ENCODE peak calls at places on chromosomes 12 and 14, in seven cellular contexts. C is transverse colon; P is lung; R is HCT116; Y is tibial artery; A is IMR-90; I is CD8-positive, alpha-beta memory T cell. N is an unnamed sample.

GRCh38 chr12:68915055-68915454 is 17.9 kb downstream of the CPM start:
- DNase-seq in C (no peak), P (no peak), R (no peak), Y (no peak), A (peak; percentile 87), I (no peak), N (no peak)

GRCh38 chr12:102961488-102961801 is 4.0 kb downstream of the ASCL1 start:
- DNase-seq in C (no peak), P (no peak), R (no peak), Y (no peak), A (no peak), I (no peak), N (no peak)

GRCh38 chr12:64780531-64781373 is 21.5 kb upstream of the GNS start:
- DNase-seq in C (peak; percentile 70), P (peak; percentile 74), R (no peak), Y (no peak), A (no peak), I (no peak), N (peak; percentile 71)

GRCh38 chr12:105419606-105420005 is 89.1 kb downstream of the C12orf75 start:
- DNase-seq in C (no peak), P (no peak), R (no peak), Y (no peak), A (no peak), I (no peak), N (no peak)

GRCh38 chr14:101929946-101930345 is 34.4 kb upstream of the DYNC1H1 start:
- DNase-seq in C (no peak), P (no peak), R (no peak), Y (no peak), A (no peak), I (no peak), N (no peak)

GRCh38 chr14:96203635-96204034 is 1.0 kb upstream of the BDKRB2 start:
- DNase-seq in C (no peak), P (no peak), R (no peak), Y (no peak), A (peak; percentile 60), I (no peak), N (peak; percentile 57)

GRCh38 chr12:130521375-130522124 is 183.9 kb downstream of the PIWIL1 start:
- DNase-seq in C (no peak), P (no peak), R (no peak), Y (no peak), A (no peak), I (no peak), N (no peak)

GRCh38 chr14:89921896-89922548 is 32.5 kb downstream of the EFCAB11 start:
- DNase-seq in C (no peak), P (no peak), R (no peak), Y (no peak), A (peak; percentile 87), I (no peak), N (no peak)

GRCh38 chr14:30656190-30656632 is 34.1 kb downstream of the SCFD1 start:
- DNase-seq in C (peak; percentile 25), P (no peak), R (peak; percentile 15), Y (no peak), A (peak; percentile 26), I (peak; percentile 32), N (peak; percentile 38)

GRCh38 chr14:55914771-55915170 is 203.4 kb upstream of the PELI2 start:
- DNase-seq in C (no peak), P (no peak), R (no peak), Y (no peak), A (peak; percentile 4), I (no peak), N (no peak)

GRCh38 chr12:14811486-14811885 is 2.5 kb downstream of the SMCO3 start:
- DNase-seq in C (no peak), P (no peak), R (no peak), Y (no peak), A (no peak), I (no peak), N (no peak)

GRCh38 chr12:38159092-38159551 is 157.5 kb upstream of the ALG10B start:
- DNase-seq in C (no peak), P (no peak), R (no peak), Y (no peak), A (no peak), I (no peak), N (no peak)

GRCh38 chr12:46497739-46498138 is 125.2 kb upstream of the SLC38A2 start:
- DNase-seq in C (no peak), P (no peak), R (no peak), Y (no peak), A (no peak), I (no peak), N (no peak)

GRCh38 chr12:12405882-12406281 is 49.0 kb downstream of the BORCS5 start:
- DNase-seq in C (peak; percentile 77), P (peak; percentile 69), R (no peak), Y (no peak), A (no peak), I (no peak), N (peak; percentile 90)

GRCh38 chr14:93619176-93619793 is 169.0 kb downstream of the PRIMA1 start:
- DNase-seq in C (peak; percentile 9), P (no peak), R (peak; percentile 48), Y (no peak), A (peak; percentile 50), I (no peak), N (peak; percentile 26)

GRCh38 chr12:63419119-63419518 is 249.2 kb downstream of the DPY19L2 start:
- DNase-seq in C (peak; percentile 12), P (no peak), R (peak; percentile 81), Y (no peak), A (no peak), I (no peak), N (peak; percentile 54)

GRCh38 chr12:88339966-88340365 is 197.9 kb downstream of the TMTC3 start:
- DNase-seq in C (no peak), P (no peak), R (no peak), Y (no peak), A (peak; percentile 28), I (no peak), N (no peak)

GRCh38 chr14:20560961-20561360 is at the start of gene RNASE9:
- DNase-seq in C (no peak), P (no peak), R (no peak), Y (no peak), A (no peak), I (no peak), N (no peak)

GRCh38 chr14:23432946-23433345 is 2.5 kb downstream of the MYH7 start:
- DNase-seq in C (no peak), P (no peak), R (no peak), Y (peak; percentile 2), A (no peak), I (no peak), N (no peak)

GRCh38 chr14:54480830-54481562 is 7.8 kb downstream of the GMFB start:
- DNase-seq in C (no peak), P (no peak), R (no peak), Y (no peak), A (no peak), I (no peak), N (no peak)

GRCh38 chr12:94266390-94266789 is 118.0 kb downstream of the PLXNC1 start:
- DNase-seq in C (no peak), P (no peak), R (no peak), Y (no peak), A (no peak), I (no peak), N (no peak)
- H3K27ac ChIP-seq in C (no peak overlapping the region), P (no peak overlapping the region), R (no peak overlapping the region), Y (peak overlapping the region; percentile 6), A (peak overlapping the region; percentile 81), I (no peak overlapping the region), N (no peak overlapping the region)

GRCh38 chr12:73112035-73112816 is 840.1 kb downstream of the TRHDE start:
- DNase-seq in C (no peak), P (no peak), R (no peak), Y (no peak), A (no peak), I (no peak), N (no peak)
- H3K36me3 ChIP-seq in C (no peaks in the 10 kb centered on the region), P (no peaks in the 10 kb centered on the region), R (no peaks in the 10 kb centered on the region), Y (no peaks in the 10 kb centered on the region), A (no peaks in the 10 kb centered on the region), I (no peaks in the 10 kb centered on the region), N (no peaks in the 10 kb centered on the region)

GRCh38 chr14:103095210-103095778 is 769 bp downstream of the EXOC3L4 start:
- DNase-seq in C (peak; percentile 54), P (no peak), R (no peak), Y (no peak), A (no peak), I (no peak), N (peak; percentile 78)

GRCh38 chr14:103093856-103094405 is 594 bp upstream of the EXOC3L4 start:
- DNase-seq in C (no peak), P (no peak), R (no peak), Y (no peak), A (no peak), I (no peak), N (no peak)

GRCh38 chr14:103096387-103096786 is 1.9 kb downstream of the EXOC3L4 start:
- DNase-seq in C (no peak), P (no peak), R (no peak), Y (no peak), A (no peak), I (no peak), N (no peak)

GRCh38 chr14:103091883-103092222 is 2.7 kb upstream of the EXOC3L4 start:
- DNase-seq in C (no peak), P (no peak), R (no peak), Y (no peak), A (no peak), I (no peak), N (no peak)

GRCh38 chr14:103094406-103095209 is at the start of gene EXOC3L4:
- DNase-seq in C (peak; percentile 69), P (no peak), R (no peak), Y (no peak), A (peak; percentile 10), I (no peak), N (peak; percentile 95)
- H3K27ac ChIP-seq in C (peak within 1 kb of the TSS; percentile 84), P (no peak within 1 kb of the TSS), R (no peak within 1 kb of the TSS), Y (no peak within 1 kb of the TSS), A (no peak within 1 kb of the TSS), I (no peak within 1 kb of the TSS), N (peak within 1 kb of the TSS; percentile 89)

GRCh38 chr12:101361455-101361854 is 46.1 kb downstream of the ARL1 start:
- DNase-seq in C (no peak), P (no peak), R (no peak), Y (no peak), A (no peak), I (no peak), N (no peak)
- H3K36me3 ChIP-seq in C (no peaks in the 10 kb centered on the region), P (peaks cover 34% of the 10 kb centered on the region), R (peaks cover 16% of the 10 kb centered on the region), Y (peaks cover 97% of the 10 kb centered on the region), A (peaks cover 9% of the 10 kb centered on the region), I (peaks cover 7% of the 10 kb centered on the region), N (peaks cover 19% of the 10 kb centered on the region)

DNA sequence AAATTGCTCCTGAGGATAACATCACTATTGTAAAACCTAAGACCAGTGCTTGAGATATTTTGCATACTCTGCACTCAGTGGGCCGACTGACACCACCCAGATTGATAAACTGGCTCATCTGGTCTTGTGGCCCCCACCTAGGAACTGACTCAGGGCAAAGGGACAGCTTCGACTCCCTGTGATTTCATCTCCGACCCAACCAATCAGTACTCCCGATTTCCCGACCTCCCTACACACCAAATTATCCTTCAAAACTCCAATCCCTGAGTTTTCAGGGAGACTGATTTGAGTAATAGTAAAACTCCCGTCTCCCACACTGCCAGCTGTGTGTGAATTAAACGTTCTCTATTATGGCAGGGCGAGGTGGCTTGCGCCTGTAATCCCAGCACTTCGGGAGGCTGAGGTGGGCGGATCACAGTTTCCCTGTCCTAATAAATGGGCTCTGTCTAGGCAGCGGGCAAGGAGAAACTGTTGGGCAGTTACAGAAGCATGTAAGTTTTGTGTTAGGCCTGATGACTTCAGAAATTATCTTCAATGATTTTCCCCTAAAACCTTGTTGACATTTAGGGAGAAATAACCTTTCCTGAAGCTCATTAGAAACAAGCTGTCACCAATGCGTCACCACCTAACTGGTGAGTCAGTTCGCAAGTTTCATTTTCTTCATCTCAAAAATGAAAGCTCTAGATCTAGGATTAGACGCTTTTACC is 5.3 kb upstream of the UBC start:
- DNase-seq in C (no peak), P (no peak), R (no peak), Y (no peak), A (peak; percentile 38), I (peak; percentile 53), N (peak; percentile 85)
- H3K27ac ChIP-seq in C (peak overlapping the region; percentile 98), P (peak overlapping the region; percentile 98), R (peak overlapping the region; percentile 96), Y (peak overlapping the region; percentile 100), A (peak overlapping the region; percentile 5), I (peak overlapping the region; percentile 100), N (peak overlapping the region; percentile 75)

N was measured in small intestine.